ENCODE peak calls at places on chromosome 5, in six cellular contexts. X is A549, C is SK-N-SH, L is K562, W is GM12878, E is HepG2. U is an unnamed sample.
A peak's percentile ranks its signal among the peaks of the same experiment; 100 is the strongest.

GRCh38 chr5:37005946-37006540 is 129.5 kb downstream of the NIPBL start:
- DNase-seq in X (peak; percentile 31), C (peak; percentile 28), L (peak; percentile 18), W (no peak), E (peak; percentile 7), U (peak; percentile 39)

GRCh38 chr5:177428574-177429217 is 2.2 kb downstream of the GRK6 start:
- DNase-seq in X (no peak), C (no peak), L (no peak), W (no peak), E (no peak), U (no peak)

GRCh38 chr5:87827561-87827960 is 414.8 kb upstream of the CCNH start:
- DNase-seq in X (no peak), C (no peak), L (no peak), W (no peak), E (no peak), U (no peak)

GRCh38 chr5:57102905-57103255 is 71.0 kb upstream of the GPBP1 start:
- DNase-seq in X (peak; percentile 10), C (no peak), L (no peak), W (no peak), E (peak; percentile 95), U (no peak)

GRCh38 chr5:116534988-116535387 is 39.6 kb downstream of the SEMA6A start:
- DNase-seq in X (no peak), C (no peak), L (no peak), W (no peak), E (no peak), U (no peak)

GRCh38 chr5:31392061-31392460 is 139.8 kb downstream of the DROSHA start:
- DNase-seq in X (no peak), C (no peak), L (no peak), W (no peak), E (no peak), U (no peak)

GRCh38 chr5:135448796-135449507 is 1.8 kb upstream of the DCANP1 start:
- DNase-seq in X (no peak), C (no peak), L (no peak), W (no peak), E (no peak), U (peak; percentile 55)

GRCh38 chr5:6510132-6510531 is 61.5 kb downstream of the UBE2QL1 start:
- DNase-seq in X (no peak), C (no peak), L (no peak), W (no peak), E (no peak), U (no peak)

GRCh38 chr5:75331-76320 is 16.3 kb upstream of the PLEKHG4B start:
- DNase-seq in X (no peak), C (no peak), L (no peak), W (no peak), E (no peak), U (no peak)

GRCh38 chr5:179261301-179262125 is 83.7 kb downstream of the ADAMTS2 start:
- DNase-seq in X (peak; percentile 27), C (peak; percentile 91), L (peak; percentile 47), W (no peak), E (peak; percentile 75), U (peak; percentile 57)

GRCh38 chr5:124725040-124725434 is 21.4 kb downstream of the ZNF608 start:
- DNase-seq in X (no peak), C (no peak), L (peak; percentile 61), W (no peak), E (no peak), U (no peak)

GRCh38 chr5:128384068-128384467 is 154.0 kb downstream of the FBN2 start:
- DNase-seq in X (no peak), C (no peak), L (no peak), W (no peak), E (no peak), U (no peak)

GRCh38 chr5:82594097-82594496 is 315.9 kb upstream of the RPS23 start:
- DNase-seq in X (no peak), C (no peak), L (no peak), W (no peak), E (peak; percentile 7), U (peak; percentile 2)

GRCh38 chr5:143499480-143500114 is 96.1 kb upstream of the NR3C1 start:
- DNase-seq in X (peak; percentile 33), C (no peak), L (no peak), W (no peak), E (no peak), U (no peak)

GRCh38 chr5:143498821-143499220 is 95.3 kb upstream of the NR3C1 start:
- DNase-seq in X (no peak), C (no peak), L (no peak), W (no peak), E (no peak), U (no peak)

GRCh38 chr5:143497749-143498148 is 94.3 kb upstream of the NR3C1 start:
- DNase-seq in X (no peak), C (no peak), L (no peak), W (no peak), E (no peak), U (no peak)

GRCh38 chr5:143505354-143505753 is 101.9 kb upstream of the NR3C1 start:
- DNase-seq in X (no peak), C (no peak), L (no peak), W (no peak), E (no peak), U (no peak)

GRCh38 chr5:143501176-143501840 is 97.8 kb upstream of the NR3C1 start:
- DNase-seq in X (no peak), C (no peak), L (no peak), W (no peak), E (no peak), U (no peak)
- TF ChIP-seq SMC3 in X (no peak), C (no peak), L (no peak), W (no peak), E (no peak), U (no peak)

DNA sequence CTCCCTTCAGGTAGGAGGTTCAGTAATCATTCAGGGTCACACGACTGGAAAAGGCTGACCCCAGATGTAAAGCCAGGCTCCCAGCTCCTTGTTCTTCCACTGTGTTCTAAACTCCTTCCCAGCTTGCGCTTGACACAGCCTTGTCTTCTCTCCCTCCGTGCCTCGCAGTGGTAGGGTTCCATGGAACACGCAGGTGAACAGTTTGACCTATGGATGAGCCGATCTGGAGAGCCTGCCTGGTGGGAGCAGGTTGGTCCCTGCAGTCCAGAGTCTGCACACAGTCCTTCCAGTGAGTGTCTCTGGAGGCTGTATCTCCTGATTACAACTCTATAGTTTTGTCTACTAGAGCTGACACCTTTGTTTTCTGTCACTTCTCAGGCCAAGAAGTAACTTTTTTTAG is 85.9 kb downstream of the IQGAP2 start:
- DNase-seq in X (no peak), C (no peak), L (no peak), W (no peak), E (no peak), U (no peak)
- TF ChIP-seq SMC3 in X (no peak), C (no peak), L (no peak), W (no peak), E (no peak), U (no peak)

DNA sequence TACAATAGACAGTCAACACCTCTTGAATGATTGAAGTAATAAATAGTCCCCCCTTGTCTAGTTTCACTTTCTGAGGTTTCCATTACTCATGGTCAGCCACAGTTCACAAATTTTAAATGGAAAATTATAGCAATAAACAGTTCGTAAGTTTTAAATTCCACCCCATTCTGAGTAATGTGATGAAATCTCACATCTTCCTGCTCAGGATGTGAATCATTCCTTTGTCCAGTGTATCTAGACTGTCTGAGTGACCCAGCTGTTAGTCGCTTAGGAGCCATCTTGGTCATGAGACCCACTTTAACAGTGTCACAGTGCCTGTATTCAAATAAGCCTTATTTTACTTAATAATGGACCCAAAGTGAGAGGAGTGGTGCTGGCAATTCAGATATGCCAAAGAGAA is 311.6 kb upstream of the PRR16 start:
- DNase-seq in X (peak; percentile 43), C (no peak), L (no peak), W (no peak), E (no peak), U (peak; percentile 95)
- TF ChIP-seq SMC3 in X (no peak), C (no peak), L (no peak), W (no peak), E (no peak), U (no peak)

DNA sequence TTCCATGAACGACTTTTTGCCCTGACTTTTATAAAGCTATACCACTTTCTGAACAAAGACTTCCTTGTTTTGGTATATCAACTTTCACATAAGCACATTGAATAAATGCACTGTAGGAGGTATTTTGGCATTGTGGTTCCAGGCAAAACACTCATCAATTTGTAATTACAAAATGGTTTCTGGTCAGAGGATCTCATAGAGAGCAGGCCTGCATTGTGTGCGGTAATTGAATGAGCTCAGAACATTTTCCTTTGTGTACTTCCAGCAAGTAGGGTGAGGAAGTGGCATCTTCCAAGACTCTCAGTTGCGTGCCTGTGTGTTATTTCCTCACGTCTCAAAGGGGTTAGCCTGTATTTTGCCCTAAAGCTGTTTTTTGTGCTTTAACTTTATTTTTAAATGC is 89.2 kb downstream of the PDE6A start:
- DNase-seq in X (no peak), C (no peak), L (no peak), W (no peak), E (no peak), U (peak; percentile 17)
- TF ChIP-seq SMC3 in X (no peak), C (no peak), L (no peak), W (no peak), E (no peak), U (no peak)

DNA sequence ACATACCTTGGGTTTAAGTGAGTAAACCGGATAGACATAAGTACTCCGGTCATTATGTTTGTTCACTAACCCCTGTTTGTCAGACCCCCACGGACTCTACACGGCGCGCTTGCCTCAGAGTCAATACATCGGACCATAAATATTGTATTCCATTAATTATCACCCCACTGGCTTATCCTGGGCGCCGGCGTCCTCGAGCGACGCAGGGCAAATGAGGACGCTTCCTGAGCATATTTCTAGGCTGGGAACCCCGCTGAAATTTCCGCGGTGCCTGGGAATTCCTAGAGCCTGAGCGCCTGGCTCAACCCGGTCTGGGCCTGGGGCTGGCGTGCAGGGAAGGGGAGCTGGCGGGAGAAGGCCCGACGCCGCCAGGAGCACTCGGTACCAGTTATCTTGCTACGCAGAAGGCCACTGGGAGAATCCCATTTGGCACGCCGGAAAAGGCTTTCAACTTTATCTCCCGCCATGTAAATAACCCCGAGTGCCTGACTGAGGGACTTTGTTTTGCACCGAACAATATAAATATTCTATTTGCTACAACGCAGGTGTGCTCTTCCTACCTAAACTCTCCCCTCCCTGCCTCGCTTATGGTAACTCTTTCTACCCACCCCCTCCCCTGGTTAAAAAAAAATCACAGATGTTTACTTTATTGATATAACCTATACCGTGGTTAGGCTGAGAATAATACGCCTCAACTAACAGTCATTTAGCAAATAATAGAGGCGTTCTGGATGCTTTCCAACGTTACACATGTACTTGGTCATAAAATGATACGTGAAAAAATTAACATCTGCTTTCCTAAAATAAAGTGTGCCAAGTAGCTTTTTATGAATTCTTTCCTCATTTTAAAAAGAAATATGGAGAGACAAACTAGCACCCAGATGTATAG is 19.5 kb downstream of the NR2F1 start:
- DNase-seq in X (no peak), C (peak; percentile 76), L (no peak), W (no peak), E (no peak), U (peak; percentile 33)
- TF ChIP-seq SMC3 in X (no peak), C (no peak), L (no peak), W (no peak), E (no peak), U (no peak)

GRCh38 chr5:131209506-131210191 is 38.9 kb downstream of the LYRM7 start:
- DNase-seq in X (no peak), C (no peak), L (no peak), W (peak; percentile 94), E (no peak), U (no peak)
- TF ChIP-seq SMC3 in X (no peak), C (no peak), L (no peak), W (peak; percentile 1), E (no peak), U (no peak)